ENCODE peak calls at places on chromosome 19, in five cellular contexts. A is trophoblast cell, P is neuronal stem cell, U is mesenchymal stem cell, E is mesendoderm. N is an unnamed sample.

GRCh38 chr19:39507715-39508364 is 7.1 kb upstream of the SELENOV start:
- DNase-seq in A (no peak), P (no peak), E (no peak), U (no peak), N (no peak)

GRCh38 chr19:7224205-7224833 is 69.9 kb downstream of the INSR start:
- DNase-seq in U (no peak), P (no peak), E (no peak), A (no peak), N (no peak)

GRCh38 chr19:51663650-51664049 is 17.0 kb upstream of the SIGLEC14 start:
- DNase-seq in E (no peak), U (no peak), A (no peak), P (no peak), N (no peak)

GRCh38 chr19:11578342-11579142 is 1.1 kb upstream of the ACP5 start:
- DNase-seq in E (peak; percentile 47), P (no peak), U (peak; percentile 33), A (peak; percentile 48), N (peak; percentile 56)

GRCh38 chr19:34260771-34261173 is 6.4 kb downstream of the GARRE1 start:
- DNase-seq in E (peak; percentile 62), P (no peak), A (peak; percentile 32), U (no peak), N (peak; percentile 44)

GRCh38 chr19:32457540-32457939 is 52.0 kb downstream of the DPY19L3 start:
- DNase-seq in U (no peak), P (no peak), A (no peak), E (no peak), N (no peak)

GRCh38 chr19:31963741-31964140 is 381.7 kb upstream of the ZNF507 start:
- DNase-seq in U (no peak), P (no peak), A (no peak), E (no peak), N (no peak)

GRCh38 chr19:54561840-54562239 is 11.8 kb upstream of the LILRA2 start:
- DNase-seq in A (peak; percentile 75), U (no peak), E (no peak), P (no peak), N (no peak)

GRCh38 chr19:12789098-12789903 is 2.0 kb upstream of the JUNB start:
- DNase-seq in P (no peak), A (no peak), U (peak; percentile 67), E (peak; percentile 58), N (no peak)

GRCh38 chr19:31071157-31071855 is 277.9 kb downstream of the TSHZ3 start:
- DNase-seq in P (no peak), A (no peak), E (peak; percentile 5), U (no peak), N (no peak)

GRCh38 chr19:2607712-2608601 is 94.5 kb downstream of the GNG7 start:
- DNase-seq in A (no peak), E (no peak), U (no peak), P (no peak), N (no peak)

GRCh38 chr19:6503407-6504201 is 1.5 kb upstream of the TUBB4A start:
- DNase-seq in A (no peak), U (no peak), E (no peak), P (no peak), N (no peak)

GRCh38 chr19:48391100-48392005 is at the start of gene KDELR1:
- DNase-seq in U (peak; percentile 79), P (peak; percentile 74), A (peak; percentile 79), E (peak; percentile 70), N (peak; percentile 78)

GRCh38 chr19:42396248-42396541 is 6.1 kb upstream of the CNFN start:
- DNase-seq in E (peak; percentile 74), A (no peak), P (no peak), U (no peak), N (no peak)

GRCh38 chr19:54448037-54448773 is 794 bp upstream of the LENG8 start:
- DNase-seq in U (peak; percentile 88), E (peak; percentile 82), P (no peak), A (peak; percentile 82), N (peak; percentile 58)

GRCh38 chr19:3366104-3366760 is at the start of gene NFIC:
- DNase-seq in A (peak; percentile 46), U (peak; percentile 90), E (peak; percentile 63), P (no peak), N (peak; percentile 62)

GRCh38 chr19:34459614-34460013 is 21.9 kb upstream of the WTIP start:
- DNase-seq in E (no peak), U (no peak), A (peak; percentile 48), P (no peak), N (no peak)

GRCh38 chr19:33821871-33822270 is 25.2 kb downstream of the KCTD15 start:
- DNase-seq in P (no peak), U (no peak), E (no peak), A (no peak), N (no peak)

GRCh38 chr19:29002336-29002735 is 210.6 kb downstream of the UQCRFS1 start:
- DNase-seq in P (no peak), A (no peak), E (no peak), U (no peak), N (no peak)

GRCh38 chr19:47437500-47437899 is 18.2 kb upstream of the MEIS3 start:
- DNase-seq in A (no peak), U (no peak), E (no peak), P (no peak), N (no peak)

GRCh38 chr19:51272183-51272817 is 21.4 kb downstream of the SIGLECL1 start:
- DNase-seq in A (no peak), E (no peak), P (no peak), U (no peak), N (no peak)

GRCh38 chr19:400976-401835 is 7.7 kb downstream of the C2CD4C start:
- DNase-seq in A (no peak), U (no peak), P (no peak), E (no peak), N (peak; percentile 22)

GRCh38 chr19:912181-913079 is 589 bp downstream of the R3HDM4 start:
- DNase-seq in P (no peak), U (no peak), E (no peak), A (no peak), N (no peak)

GRCh38 chr19:41064974-41065569 is 23.2 kb upstream of the CYP2A13 start:
- DNase-seq in E (peak; percentile 70), A (peak; percentile 13), U (peak; percentile 28), P (no peak), N (peak; percentile 54)

DNA sequence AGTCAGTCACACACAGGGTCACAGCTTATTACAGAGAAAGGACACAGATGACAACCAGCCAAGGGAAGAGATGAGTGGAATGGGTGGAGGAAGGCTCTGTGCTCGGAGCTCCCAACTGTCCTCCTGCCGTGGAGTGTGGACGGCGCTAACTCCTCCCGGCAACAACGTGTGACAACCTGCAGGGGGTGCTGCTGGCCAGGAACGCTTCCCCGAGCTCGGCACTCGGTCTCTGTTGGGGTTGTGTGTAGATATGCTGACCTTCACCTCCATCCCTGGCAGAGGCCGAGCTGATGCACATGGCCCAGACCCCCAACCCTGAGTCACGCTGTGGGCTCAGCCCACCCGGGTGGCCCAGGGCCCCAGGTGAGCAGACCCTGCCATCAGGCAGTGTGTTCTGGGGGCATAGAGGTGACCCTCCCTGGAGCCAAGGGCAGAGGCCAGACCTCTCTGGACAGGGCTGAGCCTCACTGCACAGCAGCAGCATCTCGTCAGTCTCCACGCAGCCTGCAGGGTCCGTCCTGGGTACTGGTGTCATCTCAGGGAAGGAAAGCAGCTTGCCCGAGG is 14.1 kb downstream of the ZNF444 start:
- DNase-seq in E (peak; percentile 70), P (no peak), A (no peak), U (no peak), N (peak; percentile 75)
- H3K23ac ChIP-seq in E (no peak overlapping the region), P (peak overlapping the region; percentile 76), A (no peak overlapping the region), U (no peak overlapping the region), N (no peak overlapping the region)

DNA sequence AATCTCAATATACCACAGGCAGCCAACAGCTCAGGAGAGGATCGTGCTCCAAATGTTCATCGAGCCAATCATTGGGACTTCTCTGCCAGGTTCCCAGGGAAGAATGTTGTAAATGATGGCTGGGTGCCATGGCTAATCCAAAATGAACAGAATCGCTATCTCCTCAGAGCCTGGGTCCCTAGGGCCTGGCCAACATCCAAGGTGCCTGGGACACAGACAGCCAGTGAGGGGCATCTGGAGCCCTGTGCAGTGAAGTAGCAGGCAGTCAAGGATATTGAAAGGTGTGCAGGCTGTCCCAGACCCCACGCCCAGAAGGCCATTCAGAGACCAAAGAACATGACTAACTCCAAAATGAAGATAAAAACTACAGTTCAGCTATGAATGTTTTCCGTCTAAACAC is 37.7 kb downstream of the BRD4 start:
- DNase-seq in A (no peak), U (no peak), E (no peak), P (no peak), N (no peak)
- H3K27ac ChIP-seq in A (no peak overlapping the region), U (no peak overlapping the region), E (no peak overlapping the region), P (no peak overlapping the region), N (no peak overlapping the region)

DNA sequence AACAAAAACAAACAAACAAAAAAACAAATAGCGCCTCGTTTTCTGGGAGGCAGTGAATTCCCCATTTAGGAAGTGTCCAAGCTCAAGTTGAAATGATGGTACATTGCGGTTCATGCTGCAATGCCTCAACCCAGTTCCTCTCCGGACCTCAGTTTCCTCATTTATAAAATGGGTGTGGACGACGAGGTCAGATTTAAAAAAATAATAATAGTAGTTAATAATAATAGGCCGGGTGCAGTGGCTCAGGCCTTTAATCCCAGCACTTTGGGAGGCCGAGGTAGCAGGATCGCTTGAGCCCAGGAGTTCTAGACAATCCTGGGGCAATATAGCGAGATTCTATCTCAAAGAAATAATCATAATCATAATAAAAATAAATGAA is 15.5 kb upstream of the ERCC1 start:
- DNase-seq in U (no peak), P (no peak), E (no peak), A (no peak), N (no peak)
- H3K23ac ChIP-seq in U (no peak overlapping the region), P (peak overlapping the region; percentile 71), E (no peak overlapping the region), A (no peak overlapping the region), N (no peak overlapping the region)

DNA sequence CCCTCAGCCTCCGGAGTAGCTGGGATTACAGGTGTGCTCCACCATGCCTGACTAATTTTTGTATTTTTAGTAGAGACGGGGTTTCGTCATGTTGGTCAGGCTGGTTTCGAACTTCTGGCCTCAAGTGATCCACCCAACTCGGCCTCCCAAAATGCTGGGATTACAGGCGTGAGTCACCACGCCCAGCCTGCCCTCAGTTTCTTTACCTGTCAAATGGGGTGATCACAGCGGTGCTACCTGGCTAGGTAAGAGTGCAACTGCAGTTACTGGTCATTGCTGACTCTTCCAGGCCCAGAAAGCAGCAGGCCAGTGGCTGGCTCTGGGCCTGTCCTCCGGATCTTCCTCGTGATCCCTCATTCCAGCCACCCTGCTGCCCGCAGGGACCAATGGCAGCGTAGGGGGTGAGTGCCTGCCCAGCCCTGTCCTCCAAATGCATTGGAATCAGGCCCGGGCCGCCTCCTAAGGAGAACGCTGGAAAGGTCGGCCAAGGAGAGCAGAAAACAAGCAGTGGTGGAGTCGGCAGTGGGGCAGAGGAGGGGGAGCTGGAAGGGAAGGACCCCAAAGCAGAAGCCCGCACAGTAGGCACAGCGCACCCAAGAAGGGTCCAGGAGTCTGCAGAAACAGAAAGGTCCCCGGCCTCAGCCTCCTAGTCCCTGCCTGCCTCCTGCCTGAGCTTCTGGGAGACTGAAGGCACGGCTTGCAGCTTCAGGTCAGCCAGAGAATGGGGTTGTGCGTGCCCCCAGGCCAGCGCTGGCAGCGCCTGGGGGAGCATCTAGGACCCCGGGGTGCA is 1.8 kb upstream of the SLC27A1 start:
- DNase-seq in E (no peak), U (no peak), A (no peak), P (no peak), N (no peak)
- H3K27ac ChIP-seq in E (no peak overlapping the region), U (no peak overlapping the region), A (no peak overlapping the region), P (no peak overlapping the region), N (no peak overlapping the region)